ENCODE peak calls at places on chromosomes 13 and 19, in six cellular contexts. M is CD8-positive, alpha-beta memory T cell; B is psoas muscle; W is Calu3; R is NCI-H526 treated with DMSO at 0.1 percent for 48 hours; H is M059J. V is an unnamed sample.
A peak's percentile ranks its signal among the peaks of the same experiment; 100 is the strongest.

GRCh38 chr13:24851546-24851945 is 87.6 kb downstream of the RNF17 start:
- DNase-seq in M (no peak), B (no peak), H (no peak), R (no peak), W (no peak), V (peak; percentile 89)

GRCh38 chr13:99208845-99209527 is 8.3 kb downstream of the UBAC2 start:
- DNase-seq in M (no peak), H (no peak), W (no peak), R (no peak), B (no peak), V (no peak)

GRCh38 chr13:43767351-43767901 is 19.3 kb downstream of the ENOX1 start:
- DNase-seq in H (no peak), B (peak; percentile 52), R (no peak), M (no peak), W (no peak), V (peak; percentile 9)

GRCh38 chr19:44807652-44808462 is 1.0 kb upstream of the BCAM start:
- DNase-seq in W (peak; percentile 66), R (no peak), M (no peak), H (peak; percentile 67), B (no peak), V (no peak)

GRCh38 chr19:43450545-43450997 is 14.8 kb downstream of the LYPD3 start:
- DNase-seq in B (no peak), W (no peak), H (peak; percentile 69), M (no peak), R (no peak), V (peak; percentile 74)

GRCh38 chr13:104650426-104650825 is 1584.2 kb upstream of the SLC10A2 start:
- DNase-seq in M (no peak), B (no peak), H (no peak), W (no peak), R (peak; percentile 71), V (no peak)

GRCh38 chr13:77699059-77699680 is 1.7 kb downstream of the SLAIN1 start:
- DNase-seq in R (no peak), M (no peak), B (no peak), W (no peak), H (no peak), V (no peak)

GRCh38 chr19:51593138-51593890 is 22.2 kb downstream of the ZNF175 start:
- DNase-seq in M (no peak), W (no peak), B (no peak), H (no peak), R (no peak), V (no peak)

GRCh38 chr13:79990048-79990447 is 350.9 kb downstream of the SPRY2 start:
- DNase-seq in M (no peak), B (no peak), H (peak; percentile 56), R (no peak), W (no peak), V (no peak)

GRCh38 chr13:72384186-72384823 is 343.1 kb downstream of the MZT1 start:
- DNase-seq in W (no peak), M (no peak), R (no peak), H (peak; percentile 9), B (no peak), V (peak; percentile 27)

GRCh38 chr19:16153582-16154336 is 10.3 kb downstream of the HSH2D start:
- DNase-seq in B (no peak), H (peak; percentile 32), M (no peak), R (no peak), W (no peak), V (no peak)

GRCh38 chr13:24505256-24505655 is 7.3 kb downstream of the PARP4 start:
- DNase-seq in W (no peak), H (peak; percentile 31), B (no peak), R (no peak), M (no peak), V (peak; percentile 81)

GRCh38 chr19:16224266-16225045 is 26.7 kb downstream of the AP1M1 start:
- DNase-seq in B (no peak), W (no peak), H (no peak), M (no peak), R (no peak), V (no peak)

GRCh38 chr19:51282335-51282734 is 29.1 kb upstream of the IGLON5 start:
- DNase-seq in H (no peak), B (no peak), M (no peak), W (no peak), R (no peak), V (no peak)

GRCh38 chr19:11479470-11480080 is 1.3 kb downstream of the ELAVL3 start:
- DNase-seq in W (no peak), M (peak; percentile 18), H (no peak), R (peak; percentile 42), B (peak; percentile 65), V (peak; percentile 31)

GRCh38 chr19:12840091-12841079 is 2.1 kb downstream of the MAST1 start:
- DNase-seq in M (peak; percentile 34), B (peak; percentile 73), R (peak; percentile 31), W (peak; percentile 59), H (peak; percentile 56), V (peak; percentile 78)

GRCh38 chr13:74061939-74062595 is 72.1 kb downstream of the KLF12 start:
- DNase-seq in R (no peak), W (no peak), H (peak; percentile 68), B (no peak), M (no peak), V (peak; percentile 92)

GRCh38 chr13:53137777-53138176 is 109.2 kb downstream of the OLFM4 start:
- DNase-seq in W (no peak), B (no peak), R (no peak), H (peak; percentile 17), M (no peak), V (peak; percentile 86)

GRCh38 chr19:16200038-16200775 is 2.5 kb downstream of the AP1M1 start:
- DNase-seq in B (peak; percentile 78), H (no peak), W (no peak), R (no peak), M (no peak), V (peak; percentile 73)

GRCh38 chr19:43545276-43545675 is 12.3 kb downstream of the ZNF575 start:
- DNase-seq in W (no peak), M (no peak), R (no peak), B (no peak), H (no peak), V (no peak)

GRCh38 chr19:11421607-11422098 is 2.5 kb upstream of the RGL3 start:
- DNase-seq in H (peak; percentile 20), B (peak; percentile 70), W (peak; percentile 43), R (no peak), M (peak; percentile 40), V (no peak)

GRCh38 chr13:38637576-38637975 is 49.3 kb upstream of the FREM2 start:
- DNase-seq in R (peak; percentile 35), H (peak; percentile 32), W (no peak), B (no peak), M (no peak), V (no peak)

GRCh38 chr19:31314849-31315620 is 34.2 kb downstream of the TSHZ3 start:
- DNase-seq in W (no peak), B (no peak), R (no peak), H (no peak), M (no peak), V (no peak)

GRCh38 chr13:100108913-100109507 is 20.1 kb downstream of the PCCA start:
- DNase-seq in M (no peak), B (no peak), R (peak; percentile 25), W (no peak), H (no peak), V (no peak)

GRCh38 chr19:2081873-2082810 is 14.0 kb downstream of the MOB3A start:
- DNase-seq in H (no peak), R (no peak), W (no peak), B (peak; percentile 62), M (peak; percentile 51), V (no peak)

GRCh38 chr13:63393112-63393511 is 1977.5 kb upstream of the PCDH20 start:
- DNase-seq in H (peak; percentile 8), M (no peak), R (no peak), B (no peak), W (peak; percentile 0), V (peak; percentile 8)

GRCh38 chr13:50518791-50519201 is 324.7 kb downstream of the DLEU7 start:
- DNase-seq in B (no peak), M (no peak), R (no peak), W (no peak), H (peak; percentile 59), V (peak; percentile 28)

GRCh38 chr13:51397262-51397933 is 55.4 kb downstream of the INTS6 start:
- DNase-seq in M (no peak), W (no peak), R (no peak), H (peak; percentile 7), B (peak; percentile 51), V (peak; percentile 95)

GRCh38 chr13:96575423-96576320 is 418.6 kb downstream of the OXGR1 start:
- DNase-seq in R (no peak), B (no peak), H (peak; percentile 2), W (no peak), M (no peak), V (peak; percentile 1)

GRCh38 chr13:94978516-94978915 is 266.2 kb upstream of the SOX21 start:
- DNase-seq in B (no peak), H (peak; percentile 13), R (no peak), W (no peak), M (no peak), V (no peak)

GRCh38 chr19:58559275-58560006 is 1.0 kb upstream of the UBE2M start:
- DNase-seq in R (no peak), M (peak; percentile 46), H (peak; percentile 94), B (peak; percentile 96), W (peak; percentile 92), V (peak; percentile 90)

GRCh38 chr19:35882074-35882832 is 13.9 kb downstream of the APLP1 start:
- DNase-seq in M (no peak), B (no peak), W (peak; percentile 61), H (peak; percentile 78), R (peak; percentile 74), V (peak; percentile 73)

GRCh38 chr19:1591421-1592022 is 1.1 kb downstream of the MBD3 start:
- DNase-seq in M (no peak), W (peak; percentile 4), H (no peak), B (no peak), R (no peak), V (no peak)

GRCh38 chr19:17402982-17403855 is 2.2 kb downstream of the BST2 start:
- DNase-seq in R (no peak), W (no peak), H (no peak), B (no peak), M (no peak), V (no peak)

GRCh38 chr13:41054919-41055619 is 6.2 kb upstream of the WBP4 start:
- DNase-seq in H (peak; percentile 26), B (no peak), M (no peak), R (no peak), W (no peak), V (no peak)

GRCh38 chr19:13060233-13060963 is 42.3 kb downstream of the LYL1 start:
- DNase-seq in H (peak; percentile 79), W (peak; percentile 45), R (no peak), M (no peak), B (no peak), V (no peak)

V was measured in iris pigment epithelial cell.